ENCODE peak calls at places on chromosomes 12 and 14, in seven cellular contexts. J is HepG2, P is K562, X is H1, T is HCT116, L is SK-N-SH, Q is GM12878. C is an unnamed sample.

GRCh38 chr12:6536894-6537579 is 2.7 kb downstream of the GAPDH start:
- DNase-seq in Q (no peak), L (no peak), X (no peak), J (peak; percentile 3), P (peak; percentile 7), T (no peak), C (no peak)

GRCh38 chr12:89494411-89495231 is 30.0 kb downstream of the GALNT4 start:
- DNase-seq in P (peak; percentile 39), Q (no peak), L (no peak), X (no peak), T (no peak), J (no peak), C (no peak)

GRCh38 chr12:5036031-5036430 is 7.6 kb upstream of the KCNA5 start:
- DNase-seq in P (no peak), T (no peak), Q (no peak), L (no peak), J (no peak), X (no peak), C (no peak)

GRCh38 chr12:52645120-52645761 is 6.8 kb downstream of the KRT2 start:
- DNase-seq in L (no peak), P (peak; percentile 39), J (no peak), Q (no peak), X (peak; percentile 24), T (no peak), C (no peak)

GRCh38 chr12:32894566-32894965 is 2.0 kb downstream of the PKP2 start:
- DNase-seq in P (no peak), L (no peak), J (no peak), T (no peak), X (no peak), Q (no peak), C (no peak)

GRCh38 chr12:126487581-126487980 is 1422.3 kb downstream of the AACS start:
- DNase-seq in T (no peak), X (no peak), J (no peak), Q (no peak), P (no peak), L (no peak), C (no peak)

GRCh38 chr12:118357327-118358007 is 15.2 kb downstream of the TAOK3 start:
- DNase-seq in X (no peak), J (no peak), L (peak; percentile 42), T (peak; percentile 63), Q (peak; percentile 62), P (peak; percentile 90), C (peak; percentile 44)

GRCh38 chr14:22448035-22448904 is 140.8 kb downstream of the DAD1 start:
- DNase-seq in J (no peak), L (no peak), Q (no peak), P (no peak), X (no peak), T (no peak), C (no peak)

GRCh38 chr14:20436363-20436755 is 393 bp upstream of the KLHL33 start:
- DNase-seq in Q (no peak), X (no peak), T (no peak), L (no peak), P (no peak), J (no peak), C (no peak)

GRCh38 chr14:61463664-61464063 is 142.3 kb downstream of the PRKCH start:
- DNase-seq in J (no peak), X (no peak), L (no peak), Q (no peak), T (no peak), P (no peak), C (no peak)

GRCh38 chr12:108587826-108588225 is 10.1 kb downstream of the TMEM119 start:
- DNase-seq in T (no peak), J (no peak), L (peak; percentile 39), Q (no peak), P (no peak), X (no peak), C (no peak)

GRCh38 chr12:78386871-78387270 is 477.7 kb upstream of the SYT1 start:
- DNase-seq in T (no peak), Q (no peak), X (no peak), J (no peak), P (no peak), L (no peak), C (no peak)

GRCh38 chr14:52891800-52892199 is 59.0 kb downstream of the FERMT2 start:
- DNase-seq in X (no peak), Q (no peak), L (no peak), P (no peak), J (no peak), T (no peak), C (no peak)

GRCh38 chr14:101250336-101250947 is 310.9 kb upstream of the DIO3 start:
- DNase-seq in J (no peak), T (no peak), P (no peak), L (peak; percentile 24), X (peak; percentile 26), Q (no peak), C (no peak)

GRCh38 chr12:52147367-52147972 is 44.3 kb downstream of the KRT80 start:
- DNase-seq in L (peak; percentile 58), P (peak; percentile 55), Q (no peak), J (peak; percentile 67), X (no peak), T (peak; percentile 99), C (peak; percentile 73)

GRCh38 chr12:123576611-123577010 is 7.7 kb upstream of the TMED2 start:
- DNase-seq in J (no peak), X (no peak), L (no peak), T (no peak), Q (no peak), P (no peak), C (no peak)

GRCh38 chr14:69107407-69108003 is 45.4 kb downstream of the DCAF5 start:
- DNase-seq in Q (peak; percentile 20), X (no peak), T (peak; percentile 60), J (peak; percentile 69), L (peak; percentile 61), P (peak; percentile 61), C (peak; percentile 85)

GRCh38 chr14:49971156-49972141 is 78.6 kb downstream of the ARF6 start:
- DNase-seq in L (no peak), P (peak; percentile 23), J (no peak), X (no peak), Q (peak; percentile 89), T (no peak), C (peak; percentile 82)

GRCh38 chr12:96368233-96368632 is 32.0 kb downstream of the CDK17 start:
- DNase-seq in J (no peak), P (no peak), X (no peak), Q (no peak), L (no peak), T (no peak), C (no peak)

GRCh38 chr12:130074661-130075406 is 87.4 kb upstream of the FZD10 start:
- DNase-seq in T (no peak), Q (no peak), L (no peak), X (no peak), P (no peak), J (no peak), C (no peak)

GRCh38 chr12:51448618-51449256 is 24.1 kb downstream of the SLC4A8 start:
- DNase-seq in T (no peak), L (no peak), J (no peak), X (no peak), Q (no peak), P (no peak), C (no peak)

GRCh38 chr12:124725612-124726237 is 137.9 kb downstream of the SCARB1 start:
- DNase-seq in X (no peak), T (no peak), J (no peak), L (no peak), P (no peak), Q (no peak), C (no peak)

GRCh38 chr14:34356267-34356660 is 105.8 kb downstream of the SPTSSA start:
- DNase-seq in J (no peak), P (no peak), T (no peak), Q (no peak), L (no peak), X (no peak), C (no peak)

GRCh38 chr12:110545812-110546211 is 37.3 kb downstream of the PPTC7 start:
- DNase-seq in P (no peak), J (no peak), T (no peak), X (no peak), L (no peak), Q (no peak), C (no peak)

GRCh38 chr12:16474801-16475200 is 127.4 kb downstream of the MGST1 start:
- DNase-seq in L (no peak), P (no peak), J (no peak), Q (no peak), T (no peak), X (no peak), C (no peak)

GRCh38 chr14:67704484-67705089 is 2.9 kb downstream of the RDH12 start:
- DNase-seq in P (peak; percentile 71), Q (peak; percentile 45), J (peak; percentile 54), X (no peak), T (peak; percentile 72), L (peak; percentile 59), C (peak; percentile 53)

GRCh38 chr12:14915736-14916135 is 22.6 kb downstream of the ERP27 start:
- DNase-seq in X (no peak), P (no peak), T (no peak), Q (no peak), J (no peak), L (no peak), C (no peak)

DNA sequence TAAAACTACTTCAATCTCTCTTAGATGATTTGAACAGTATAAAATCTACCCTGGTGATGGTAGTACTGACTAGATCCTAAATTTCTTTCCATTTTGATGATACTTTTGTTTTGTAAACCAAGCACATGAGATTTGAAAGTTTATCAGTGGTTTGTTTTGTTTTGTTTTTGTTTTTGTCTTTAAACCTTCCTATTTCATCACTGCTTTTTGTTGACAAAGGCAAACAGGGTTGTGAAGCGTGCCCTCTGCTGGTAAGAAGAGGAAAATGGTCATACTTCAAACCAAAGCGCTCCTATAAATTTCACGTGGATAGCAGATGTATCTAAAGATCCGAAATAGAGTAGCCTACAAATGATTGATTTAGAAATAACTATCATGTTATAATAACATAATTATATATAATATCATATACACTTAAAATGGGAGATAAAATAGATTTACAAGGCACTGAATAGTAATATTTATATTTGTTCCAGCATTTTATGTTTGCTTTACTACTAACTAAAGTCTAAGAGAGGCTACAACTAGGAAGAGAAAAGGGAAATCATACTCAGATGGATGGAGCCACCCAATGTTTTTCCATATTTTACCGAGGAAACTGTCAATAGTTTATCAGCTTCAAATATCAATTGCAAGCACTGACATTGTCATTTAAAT is 254.0 kb upstream of the USP15 start:
- DNase-seq in X (no peak), J (peak; percentile 34), Q (no peak), L (peak; percentile 49), T (peak; percentile 45), P (peak; percentile 49), C (peak; percentile 66)
- TF ChIP-seq JUND in X (no peak), J (no peak), Q (no peak), L (no peak), T (no peak), P (no peak), C (no peak)

GRCh38 chr14:99254391-99255009 is 17.5 kb downstream of the BCL11B start:
- DNase-seq in P (no peak), L (no peak), J (no peak), T (no peak), Q (no peak), X (no peak), C (no peak)
- TF ChIP-seq JUND in P (no peak), L (no peak), J (no peak), T (no peak), Q (no peak), X (no peak), C (no peak)

GRCh38 chr12:57467212-57467874 is 7.8 kb downstream of the GLI1 start:
- DNase-seq in L (no peak), Q (no peak), T (no peak), X (no peak), J (no peak), P (no peak), C (no peak)
- TF ChIP-seq JUND in L (no peak), Q (no peak), T (no peak), X (no peak), J (no peak), P (no peak), C (no peak)

GRCh38 chr12:24083787-24084186 is 134.3 kb upstream of the SOX5 start:
- DNase-seq in T (no peak), P (no peak), L (no peak), J (no peak), X (no peak), Q (no peak), C (no peak)
- TF ChIP-seq JUND in T (no peak), P (no peak), L (no peak), J (no peak), X (no peak), Q (no peak), C (no peak)

C was measured in T47D.